ENCODE peak calls at places on chromosomes 13 and 19, in four cellular contexts. Y is fibroblast of pulmonary artery, M is Daoy, L is GF-D8. Q is an unnamed sample.

GRCh38 chr13:106118996-106119395 is 416.5 kb downstream of the EFNB2 start:
- DNase-seq in Y (peak), M (no peak), L (no peak), Q (no peak)

GRCh38 chr13:98291658-98292057 is 114.6 kb upstream of the RNF113B start:
- DNase-seq in Y (no peak), M (no peak), L (no peak), Q (no peak)

GRCh38 chr19:18506101-18506534 is 15.8 kb downstream of the ELL start:
- DNase-seq in Y (no peak), M (no peak), L (peak), Q (no peak)

GRCh38 chr19:1027953-1028902 is 1.8 kb downstream of the CNN2 start:
- DNase-seq in Y (peak), M (peak), L (no peak), Q (peak)

GRCh38 chr19:1237754-1238372 is at the start of gene CBARP:
- DNase-seq in Y (peak), M (peak), L (no peak), Q (no peak)

GRCh38 chr13:84896128-84896527 is 903.1 kb downstream of the SLITRK6 start:
- DNase-seq in Y (peak), M (peak), L (no peak), Q (peak)

GRCh38 chr19:2977686-2978466 is 512 bp downstream of the TLE6 start:
- DNase-seq in Y (no peak), M (no peak), L (no peak), Q (no peak)

GRCh38 chr13:110663491-110663890 is 42.4 kb downstream of the CARS2 start:
- DNase-seq in Y (no peak), M (no peak), L (no peak), Q (no peak)

GRCh38 chr13:67283602-67284001 is 53.5 kb upstream of the PCDH9 start:
- DNase-seq in Y (peak), M (no peak), L (no peak), Q (no peak)

GRCh38 chr13:40672310-40673060 is 6.0 kb upstream of the FOXO1 start:
- DNase-seq in Y (peak), M (peak), L (no peak), Q (peak)

GRCh38 chr13:97141564-97142005 is 80.5 kb upstream of the MBNL2 start:
- DNase-seq in Y (peak), M (peak), L (no peak), Q (peak)

Q was measured in AG10803.